ENCODE peak calls at places on chromosomes 12 and 14, in four cellular contexts. B is activated CD8-positive, alpha-beta T cell treated with anti-CD3 and anti-CD28 coated beads for 36 hours; X is DMS79 treated with DMSO at 0.1 percent for 48 hours; K is activated naive CD4-positive, alpha-beta T cell. P is an unnamed sample.

GRCh38 chr12:114166360-114166759 is 200.2 kb upstream of the RBM19 start:
- DNase-seq in K (no peak), B (peak; percentile 13), X (peak; percentile 9), P (peak; percentile 61)

GRCh38 chr14:89270439-89271227 is 146.4 kb downstream of the FOXN3 start:
- DNase-seq in B (no peak), X (no peak), K (no peak), P (no peak)

GRCh38 chr12:48779869-48780268 is 9.0 kb downstream of the ADCY6 start:
- DNase-seq in X (no peak), K (no peak), B (no peak), P (no peak)

GRCh38 chr14:60188696-60189095 is 23.5 kb upstream of the DHRS7 start:
- DNase-seq in K (no peak), B (no peak), X (no peak), P (no peak)

GRCh38 chr12:16610743-16611142 is 4.8 kb upstream of the LMO3 start:
- DNase-seq in B (no peak), X (peak; percentile 73), K (no peak), P (no peak)

GRCh38 chr12:112936927-112937326 is 1.3 kb upstream of the OAS3 start:
- DNase-seq in X (no peak), B (no peak), K (no peak), P (no peak)

GRCh38 chr14:103188691-103189480 is 65.6 kb downstream of the TNFAIP2 start:
- DNase-seq in X (no peak), K (no peak), B (peak; percentile 35), P (peak; percentile 31)

GRCh38 chr12:52148541-52149181 is 43.2 kb downstream of the KRT80 start:
- DNase-seq in B (no peak), X (peak; percentile 3), K (no peak), P (no peak)

GRCh38 chr12:127083028-127083949 is 1183.7 kb upstream of the TMEM132C start:
- DNase-seq in X (peak; percentile 84), B (peak; percentile 14), K (no peak), P (no peak)

GRCh38 chr14:89370781-89371180 is 46.3 kb downstream of the FOXN3 start:
- DNase-seq in K (no peak), B (no peak), X (no peak), P (no peak)

GRCh38 chr14:99351166-99352007 is 79.4 kb upstream of the BCL11B start:
- DNase-seq in B (no peak), K (no peak), X (no peak), P (no peak)

GRCh38 chr14:106877527-106877926 is 1351.1 kb downstream of the TMEM121 start:
- DNase-seq in K (no peak), B (no peak), X (no peak), P (no peak)

GRCh38 chr14:33850826-33851225 is 100.0 kb downstream of the EGLN3 start:
- DNase-seq in K (no peak), X (no peak), B (no peak), P (no peak)

GRCh38 chr12:126483145-126484068 is 1418.2 kb downstream of the AACS start:
- DNase-seq in B (no peak), K (no peak), X (no peak), P (no peak)

GRCh38 chr12:3170423-3171194 is 93.4 kb downstream of the TSPAN9 start:
- DNase-seq in X (no peak), B (no peak), K (no peak), P (no peak)

GRCh38 chr12:67716817-67717216 is 68.3 kb downstream of the DYRK2 start:
- DNase-seq in K (no peak), X (no peak), B (no peak), P (no peak)